ENCODE peak calls at places on chromosomes 16 and 17, in five cellular contexts. A is cardiac muscle cell, J is thyroid gland, H is trophoblast cell, L is ascending aorta. E is an unnamed sample. For H3K9me3 and H3K4me1, the result is how much of the 10 kb centered on the place peaks cover.

GRCh38 chr17:7833011-7833794 is 814 bp upstream of the KDM6B start:
- DNase-seq in J (no peak), L (no peak), H (no peak), A (no peak), E (no peak)

GRCh38 chr16:89601906-89602272 is 11.6 kb upstream of the DPEP1 start:
- DNase-seq in L (no peak), J (no peak), H (no peak), A (no peak), E (no peak)

GRCh38 chr17:30812218-30813177 is 12.0 kb downstream of the CRLF3 start:
- DNase-seq in L (no peak), H (no peak), J (no peak), A (peak), E (no peak)

GRCh38 chr17:47916489-47917208 is 20.6 kb downstream of the SP2 start:
- DNase-seq in L (no peak), J (no peak), A (no peak), H (no peak), E (no peak)

GRCh38 chr17:17511971-17512858 is 16.0 kb upstream of the RASD1 start:
- DNase-seq in A (peak), L (no peak), H (peak), J (no peak), E (no peak)

GRCh38 chr16:89700649-89701424 is 668 bp downstream of the SPATA2L start:
- DNase-seq in L (no peak), H (peak), A (peak), J (peak), E (peak)

GRCh38 chr17:38454528-38454927 is 26.3 kb downstream of the ARHGAP23 start:
- DNase-seq in J (peak), A (peak), L (peak), H (peak), E (no peak)

GRCh38 chr17:8862213-8863056 is 5.0 kb downstream of the PIK3R6 start:
- DNase-seq in J (no peak), L (no peak), H (no peak), A (no peak), E (no peak)

GRCh38 chr17:27320222-27320560 is 26.3 kb downstream of the WSB1 start:
- DNase-seq in H (no peak), L (no peak), J (no peak), A (no peak), E (no peak)

GRCh38 chr17:68570531-68570930 is 30.6 kb downstream of the FAM20A start:
- DNase-seq in J (peak), A (peak), L (no peak), H (no peak), E (no peak)

GRCh38 chr17:62986549-62986948 is 20.5 kb downstream of the TANC2 start:
- DNase-seq in H (peak), L (no peak), J (no peak), A (no peak), E (no peak)

GRCh38 chr16:47413041-47413440 is 47.8 kb downstream of the ITFG1 start:
- DNase-seq in J (no peak), A (no peak), H (no peak), L (no peak), E (no peak)

GRCh38 chr17:73302189-73302588 is 9.6 kb downstream of the CDC42EP4 start:
- DNase-seq in L (no peak), H (no peak), A (peak), J (no peak), E (no peak)

GRCh38 chr17:42908872-42909700 is 8.5 kb downstream of the G6PC1 start:
- DNase-seq in H (no peak), L (no peak), J (peak), A (no peak), E (no peak)

GRCh38 chr16:69611103-69611640 is 45.4 kb downstream of the NFAT5 start:
- DNase-seq in J (no peak), L (no peak), A (no peak), H (peak), E (no peak)

GRCh38 chr17:43755389-43755875 is 3.2 kb downstream of the SOST start:
- DNase-seq in L (no peak), J (peak), H (peak), A (peak), E (no peak)

GRCh38 chr17:9998060-9998459 is 93.0 kb upstream of the RCVRN start:
- DNase-seq in H (no peak), J (no peak), L (no peak), A (no peak), E (no peak)

GRCh38 chr16:78375055-78375679 is 275.7 kb downstream of the WWOX start:
- DNase-seq in H (peak), J (no peak), A (no peak), L (no peak), E (no peak)

GRCh38 chr16:86442703-86443102 is 67.6 kb upstream of the FOXF1 start:
- DNase-seq in A (no peak), L (no peak), J (no peak), H (no peak), E (no peak)

GRCh38 chr16:9072806-9073341 is 18.6 kb upstream of the HAPSTR1 start:
- DNase-seq in J (no peak), H (peak), A (peak), L (no peak), E (no peak)

GRCh38 chr17:50468120-50469004 is at the start of gene CHAD:
- DNase-seq in J (no peak), L (no peak), A (peak), H (no peak), E (no peak)

GRCh38 chr16:13229039-13229438 is 327.6 kb downstream of the SHISA9 start:
- DNase-seq in J (no peak), L (no peak), A (no peak), H (no peak), E (no peak)

GRCh38 chr17:75146597-75146996 is 7.7 kb downstream of the JPT1 start:
- DNase-seq in A (peak), H (peak), J (no peak), L (no peak), E (no peak)

GRCh38 chr16:4862639-4863038 is 15.4 kb downstream of the UBN1 start:
- DNase-seq in H (peak), A (no peak), J (no peak), L (no peak), E (no peak)

GRCh38 chr17:82297804-82298537 is 19.4 kb downstream of the CD7 start:
- DNase-seq in L (peak), A (peak), H (peak), J (peak), E (no peak)

GRCh38 chr17:72121164-72122001 is 563 bp downstream of the SOX9 start:
- DNase-seq in H (no peak), L (no peak), A (peak), J (peak), E (no peak)
- H3K9me3 ChIP-seq in H (under half), L (under half), A (under half), J (under half), E (under half)

GRCh38 chr16:88553739-88554138 is 16.5 kb upstream of the ZC3H18 start:
- DNase-seq in J (no peak), L (no peak), A (no peak), H (no peak), E (no peak)
- H3K4me1 ChIP-seq in J (under half), L (under half), A (under half), H (under half), E (under half)

GRCh38 chr16:64590516-64590915 is 531.3 kb downstream of the CDH11 start:
- DNase-seq in A (peak), H (no peak), J (no peak), L (no peak), E (no peak)

GRCh38 chr16:64596196-64596595 is 525.7 kb downstream of the CDH11 start:
- DNase-seq in J (no peak), A (no peak), L (no peak), H (no peak), E (no peak)
- H3K9me3 ChIP-seq in J (under half), A (under half), L (under half), H (under half), E (under half)

GRCh38 chr16:56667581-56668571 is at the start of gene MT1G:
- DNase-seq in L (no peak), A (peak), H (peak), J (peak), E (no peak)

GRCh38 chr16:56669840-56670639 is 426 bp downstream of the MT1H start:
- DNase-seq in H (no peak), L (no peak), A (no peak), J (peak), E (no peak)

GRCh38 chr16:56662357-56663354 is 4.9 kb downstream of the MT1F start:
- DNase-seq in J (no peak), H (peak), A (no peak), L (no peak), E (no peak)

GRCh38 chr16:56669005-56669839 is at the start of gene MT1H:
- DNase-seq in J (peak), L (no peak), H (no peak), A (no peak), E (no peak)

GRCh38 chr16:56664506-56664905 is 3.4 kb downstream of the MT1G start:
- DNase-seq in L (no peak), A (no peak), J (no peak), H (no peak), E (no peak)
- H3K4me1 ChIP-seq in L (under half), A (under half), J (under half), H (under half), E (under half)

DNA sequence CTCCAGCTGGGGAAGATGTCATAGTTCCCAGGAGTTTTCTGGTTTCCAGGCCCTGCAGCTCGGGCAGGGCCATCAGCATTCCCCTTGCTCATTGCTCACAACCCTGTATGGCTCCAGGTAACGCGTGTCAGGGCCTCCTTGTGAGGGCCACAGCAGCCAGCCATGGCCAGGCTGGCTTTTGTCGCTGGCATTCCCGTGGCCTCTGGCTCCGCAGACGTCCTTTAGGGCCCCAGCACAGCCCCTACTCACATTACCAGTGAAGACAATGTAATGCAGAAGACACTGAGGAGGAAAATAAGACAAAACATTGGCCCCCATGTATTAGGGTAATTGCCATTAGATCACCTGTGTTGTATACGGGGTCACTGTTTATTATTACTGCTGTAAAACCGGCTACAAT is 1799.0 kb downstream of the TP53TG3F start:
- DNase-seq in H (no peak), J (no peak), L (no peak), A (no peak), E (no peak)
- H3K9me3 ChIP-seq in H (under half), J (under half), L (under half), A (under half), E (under half)

GRCh38 chr16:85394511-85395206 is 218.5 kb upstream of the GSE1 start:
- DNase-seq in L (no peak), H (no peak), J (no peak), A (no peak), E (no peak)
- H3K4me1 ChIP-seq in L (under half), H (under half), J (under half), A (under half), E (under half)

GRCh38 chr16:49315602-49316001 is 34.0 kb upstream of the CBLN1 start:
- DNase-seq in H (no peak), J (no peak), L (no peak), A (no peak), E (no peak)
- H3K9me3 ChIP-seq in H (under half), J (under half), L (under half), A (under half), E (under half)

GRCh38 chr17:81289627-81290026 is 5.5 kb downstream of the SLC38A10 start:
- DNase-seq in J (no peak), H (no peak), L (no peak), A (no peak), E (no peak)

GRCh38 chr17:81287155-81287554 is 8.0 kb downstream of the SLC38A10 start:
- DNase-seq in L (no peak), H (no peak), J (no peak), A (no peak), E (no peak)

GRCh38 chr17:81290230-81290629 is 4.9 kb downstream of the SLC38A10 start:
- DNase-seq in A (no peak), J (no peak), L (no peak), H (no peak), E (no peak)

GRCh38 chr17:81287741-81288430 is 7.2 kb downstream of the SLC38A10 start:
- DNase-seq in L (no peak), A (no peak), H (no peak), J (no peak), E (no peak)

DNA sequence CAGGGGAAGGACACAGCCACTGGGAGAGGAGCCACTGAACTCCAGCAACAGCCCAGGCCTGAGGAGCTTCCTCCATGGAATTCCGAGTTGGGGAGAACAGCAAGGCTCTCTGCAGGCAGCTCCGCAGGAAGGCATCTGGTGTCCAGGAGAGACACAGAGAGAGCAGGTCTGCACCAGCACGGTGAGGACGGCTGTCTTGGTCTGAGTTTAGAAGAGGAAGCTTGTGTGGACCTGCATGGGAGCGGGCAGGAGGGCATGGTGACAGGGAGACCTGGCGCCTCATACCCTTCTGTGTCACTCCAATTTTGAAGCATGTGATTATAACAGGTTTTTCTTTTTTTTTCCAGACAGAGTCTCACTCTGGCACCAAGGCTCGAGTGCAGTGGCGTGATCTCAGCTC is 6.4 kb downstream of the SLC38A10 start:
- DNase-seq in L (no peak), H (no peak), J (no peak), A (no peak), E (no peak)
- H3K4me1 ChIP-seq in L (under half), H (under half), J (under half), A (under half), E (under half)

GRCh38 chr16:3305109-3306068 is at the start of the genes TIGD7 and ZNF75A:
- DNase-seq in H (peak), J (peak), L (no peak), A (peak), E (peak)

GRCh38 chr16:3306078-3306477 is 781 bp downstream of the ZNF75A start:
- DNase-seq in A (no peak), H (no peak), J (no peak), L (no peak), E (no peak)

GRCh38 chr16:3304370-3304769 is 860 bp downstream of the TIGD7 start:
- DNase-seq in A (peak), L (no peak), H (peak), J (no peak), E (no peak)
- H3K9me3 ChIP-seq in A (under half), L (under half), H (under half), J (under half), E (under half)

DNA sequence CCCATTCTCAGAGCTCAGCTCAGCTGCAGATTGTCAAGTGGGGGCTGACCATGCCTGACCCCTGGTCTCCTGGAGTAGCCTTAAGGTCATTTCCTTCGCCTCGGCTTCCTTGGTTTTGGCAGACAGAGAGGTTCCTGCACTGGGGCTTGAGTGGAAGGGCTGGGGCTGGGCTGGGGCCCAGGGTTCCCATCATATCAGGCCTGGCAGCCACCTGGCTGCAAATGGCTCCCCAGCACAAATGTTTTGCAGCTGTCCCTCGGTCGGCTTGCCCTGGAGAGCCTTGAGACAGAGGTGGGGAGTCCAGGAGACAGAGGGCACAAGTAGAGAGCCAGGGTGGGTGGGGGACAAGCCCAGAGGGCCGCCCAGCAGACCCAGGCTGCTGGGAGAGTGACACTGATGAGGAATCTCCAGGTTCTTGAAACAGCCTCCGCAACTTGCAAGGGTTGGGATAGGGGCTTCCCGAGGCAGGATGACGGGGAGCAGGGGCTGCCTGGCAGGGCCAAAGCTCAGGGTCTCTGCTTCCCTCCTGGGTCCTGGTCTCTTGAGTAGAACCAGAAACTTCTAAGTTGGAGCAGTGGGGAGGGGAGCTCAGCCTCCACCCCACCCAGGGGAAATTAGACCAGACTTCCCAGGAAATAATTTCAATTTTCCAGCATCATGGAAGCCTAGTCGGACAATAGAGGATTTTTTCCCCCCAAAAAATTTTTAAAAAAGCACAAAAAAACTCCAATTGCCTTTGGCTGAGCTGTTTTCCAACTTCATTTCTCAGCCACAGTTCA is 19.3 kb downstream of the IGFBP4 start:
- DNase-seq in J (no peak), H (no peak), A (no peak), L (no peak), E (no peak)
- H3K4me1 ChIP-seq in J (under half), H (under half), A (under half), L (under half), E (under half)

E was measured in NT2/D1.